ENCODE peak calls at places on chromosomes 3 and 15, in five cellular contexts. One of them, this sample, is unnamed.

GRCh38 chr15:73677146-73677607 is 7.0 kb upstream of the CD276 start:
- DNase-seq in fibroblast of mammary gland: peak
- DNase-seq in CD8-positive, alpha-beta T cell: peak
- DNase-seq in uterus: peak
- DNase-seq in tibial artery: peak
- DNase-seq in this sample: no peak

GRCh38 chr3:105618561-105618960 is 250.3 kb downstream of the CBLB start:
- DNase-seq in fibroblast of mammary gland: no peak
- DNase-seq in CD8-positive, alpha-beta T cell: no peak
- DNase-seq in uterus: no peak
- DNase-seq in tibial artery: no peak
- DNase-seq in this sample: no peak

GRCh38 chr3:181623924-181624694 is 87.6 kb upstream of the SOX2 start:
- DNase-seq in fibroblast of mammary gland: peak
- DNase-seq in CD8-positive, alpha-beta T cell: no peak
- DNase-seq in uterus: no peak
- DNase-seq in tibial artery: no peak
- DNase-seq in this sample: peak

GRCh38 chr3:54361884-54362283 is 239.5 kb downstream of the CACNA2D3 start:
- DNase-seq in fibroblast of mammary gland: no peak
- DNase-seq in CD8-positive, alpha-beta T cell: no peak
- DNase-seq in uterus: no peak
- DNase-seq in tibial artery: no peak
- DNase-seq in this sample: no peak

GRCh38 chr15:44136991-44137477 is 58.0 kb downstream of the FRMD5 start:
- DNase-seq in fibroblast of mammary gland: no peak
- DNase-seq in CD8-positive, alpha-beta T cell: no peak
- DNase-seq in uterus: no peak
- DNase-seq in tibial artery: no peak
- DNase-seq in this sample: no peak

GRCh38 chr3:45507820-45508317 is 86.7 kb upstream of the LIMD1 start:
- DNase-seq in fibroblast of mammary gland: peak
- DNase-seq in CD8-positive, alpha-beta T cell: no peak
- DNase-seq in uterus: no peak
- DNase-seq in tibial artery: no peak
- DNase-seq in this sample: no peak

GRCh38 chr3:152100491-152101086 is 168.1 kb upstream of the MBNL1 start:
- DNase-seq in fibroblast of mammary gland: no peak
- DNase-seq in CD8-positive, alpha-beta T cell: no peak
- DNase-seq in uterus: no peak
- DNase-seq in tibial artery: no peak
- DNase-seq in this sample: peak

GRCh38 chr15:67836134-67836455 is 3.8 kb downstream of the RNU6-1 start:
- DNase-seq in fibroblast of mammary gland: no peak
- DNase-seq in CD8-positive, alpha-beta T cell: no peak
- DNase-seq in uterus: no peak
- DNase-seq in tibial artery: no peak
- DNase-seq in this sample: no peak

GRCh38 chr3:89113344-89113743 is 5.9 kb downstream of the EPHA3 start:
- DNase-seq in fibroblast of mammary gland: no peak
- DNase-seq in CD8-positive, alpha-beta T cell: no peak
- DNase-seq in uterus: no peak
- DNase-seq in tibial artery: no peak
- DNase-seq in this sample: no peak

GRCh38 chr3:89116486-89116885 is 9.1 kb downstream of the EPHA3 start:
- DNase-seq in fibroblast of mammary gland: peak
- DNase-seq in CD8-positive, alpha-beta T cell: no peak
- DNase-seq in uterus: no peak
- DNase-seq in tibial artery: no peak
- DNase-seq in this sample: no peak

GRCh38 chr3:89113887-89114840 is 6.7 kb downstream of the EPHA3 start:
- DNase-seq in fibroblast of mammary gland: peak
- DNase-seq in CD8-positive, alpha-beta T cell: no peak
- DNase-seq in uterus: peak
- DNase-seq in tibial artery: peak
- DNase-seq in this sample: peak

GRCh38 chr3:89114841-89115223 is 7.4 kb downstream of the EPHA3 start:
- DNase-seq in fibroblast of mammary gland: no peak
- DNase-seq in CD8-positive, alpha-beta T cell: no peak
- DNase-seq in uterus: no peak
- DNase-seq in tibial artery: no peak
- DNase-seq in this sample: no peak
- H3K4me3 ChIP-seq in fibroblast of mammary gland: no peak
- H3K4me3 ChIP-seq in CD8-positive, alpha-beta T cell: no peak
- H3K4me3 ChIP-seq in uterus: peak
- H3K4me3 ChIP-seq in tibial artery: peak
- H3K4me3 ChIP-seq in this sample: peak

GRCh38 chr15:98648654-98649537 is 557 bp downstream of the IGF1R start:
- DNase-seq in fibroblast of mammary gland: peak
- DNase-seq in CD8-positive, alpha-beta T cell: peak
- DNase-seq in uterus: peak
- DNase-seq in tibial artery: no peak
- DNase-seq in this sample: no peak
- TF ChIP-seq CTCF in fibroblast of mammary gland: no peak
- TF ChIP-seq CTCF in CD8-positive, alpha-beta T cell: no peak
- TF ChIP-seq CTCF in uterus: no peak
- TF ChIP-seq CTCF in tibial artery: no peak
- TF ChIP-seq CTCF in this sample: no peak

DNA sequence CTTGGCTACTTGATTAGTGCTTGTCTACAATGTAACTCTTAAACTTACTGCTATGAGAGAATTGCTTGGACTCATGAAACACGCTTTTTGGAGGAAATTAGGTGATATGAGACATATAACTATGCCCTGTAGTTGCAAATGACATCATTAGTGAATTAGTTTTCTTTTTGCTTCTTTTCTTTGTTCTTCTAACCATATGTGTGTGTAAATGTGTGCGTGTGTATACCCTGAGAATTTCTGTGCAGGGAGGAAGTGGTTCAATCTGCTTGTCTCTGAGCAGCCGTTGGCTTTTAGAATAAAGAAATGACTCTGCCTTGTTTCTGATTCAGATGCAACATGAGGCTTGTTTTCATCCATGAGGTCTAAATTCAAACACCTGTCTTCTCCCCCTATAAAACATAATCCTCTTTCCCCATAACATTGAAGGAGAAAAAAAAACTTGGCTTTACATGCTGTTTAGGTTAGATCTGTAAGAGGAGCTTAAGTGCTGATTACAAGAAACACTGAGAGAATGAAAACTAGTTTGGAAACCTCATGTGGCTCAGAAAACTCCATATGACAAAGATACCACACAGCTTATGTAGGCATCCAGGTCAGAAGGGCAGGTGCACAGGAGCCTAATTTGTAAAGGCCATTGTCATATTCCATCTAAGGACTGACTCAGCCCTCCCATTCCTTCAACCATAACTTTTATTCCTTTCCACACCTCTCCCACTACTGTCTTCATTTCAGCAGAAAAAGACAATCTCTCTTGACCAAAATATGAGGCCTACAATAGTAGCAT is 30.5 kb upstream of the BLM start:
- DNase-seq in fibroblast of mammary gland: no peak
- DNase-seq in CD8-positive, alpha-beta T cell: no peak
- DNase-seq in uterus: no peak
- DNase-seq in tibial artery: no peak
- DNase-seq in this sample: no peak
- H3K4me3 ChIP-seq in fibroblast of mammary gland: no peak
- H3K4me3 ChIP-seq in CD8-positive, alpha-beta T cell: no peak
- H3K4me3 ChIP-seq in uterus: no peak
- H3K4me3 ChIP-seq in tibial artery: no peak
- H3K4me3 ChIP-seq in this sample: no peak

GRCh38 chr3:25781758-25782594 is 1.3 kb downstream of the NGLY1 start:
- DNase-seq in fibroblast of mammary gland: no peak
- DNase-seq in CD8-positive, alpha-beta T cell: no peak
- DNase-seq in uterus: no peak
- DNase-seq in tibial artery: no peak
- DNase-seq in this sample: no peak

GRCh38 chr3:25782938-25783660 is at the start of gene NGLY1:
- DNase-seq in fibroblast of mammary gland: peak
- DNase-seq in CD8-positive, alpha-beta T cell: peak
- DNase-seq in uterus: peak
- DNase-seq in tibial artery: peak
- DNase-seq in this sample: no peak

GRCh38 chr3:25784971-25785370 is 1.7 kb upstream of the NGLY1 start:
- DNase-seq in fibroblast of mammary gland: no peak
- DNase-seq in CD8-positive, alpha-beta T cell: no peak
- DNase-seq in uterus: no peak
- DNase-seq in tibial artery: no peak
- DNase-seq in this sample: no peak

GRCh38 chr3:25782636-25782937 is 656 bp downstream of the NGLY1 start:
- DNase-seq in fibroblast of mammary gland: no peak
- DNase-seq in CD8-positive, alpha-beta T cell: no peak
- DNase-seq in uterus: no peak
- DNase-seq in tibial artery: no peak
- DNase-seq in this sample: no peak

GRCh38 chr3:25783661-25784512 is 644 bp upstream of the NGLY1 start:
- DNase-seq in fibroblast of mammary gland: peak
- DNase-seq in CD8-positive, alpha-beta T cell: no peak
- DNase-seq in uterus: peak
- DNase-seq in tibial artery: peak
- DNase-seq in this sample: no peak
- TF ChIP-seq CTCF in fibroblast of mammary gland: no peak
- TF ChIP-seq CTCF in CD8-positive, alpha-beta T cell: no peak
- TF ChIP-seq CTCF in uterus: no peak
- TF ChIP-seq CTCF in tibial artery: no peak
- TF ChIP-seq CTCF in this sample: no peak